ENCODE peak calls at places on chromosomes 7 and 10, in ten cellular contexts. One of them, this sample, is unnamed.

GRCh38 chr7:22983257-22983855 is 30.6 kb downstream of the HYCC1 start:
- DNase-seq in esophagus muscularis mucosa: no peak
- DNase-seq in thyroid gland: no peak
- DNase-seq in PC-3: no peak
- DNase-seq in OCI-LY7: no peak
- DNase-seq in effector memory CD4-positive, alpha-beta T cell: no peak
- DNase-seq in GM23248: peak; percentile 67
- DNase-seq in GM23338: peak; percentile 52
- DNase-seq in stomach: no peak
- DNase-seq in suprapubic skin: no peak
- DNase-seq in this sample: no peak

GRCh38 chr10:133166828-133167692 is 7.0 kb downstream of the KNDC1 start:
- DNase-seq in esophagus muscularis mucosa: no peak
- DNase-seq in thyroid gland: no peak
- DNase-seq in PC-3: no peak
- DNase-seq in OCI-LY7: no peak
- DNase-seq in effector memory CD4-positive, alpha-beta T cell: no peak
- DNase-seq in GM23248: no peak
- DNase-seq in GM23338: no peak
- DNase-seq in stomach: no peak
- DNase-seq in suprapubic skin: peak; percentile 44
- DNase-seq in this sample: no peak

GRCh38 chr7:29202651-29203069 is 8.1 kb downstream of the CHN2 start:
- DNase-seq in esophagus muscularis mucosa: no peak
- DNase-seq in thyroid gland: no peak
- DNase-seq in PC-3: no peak
- DNase-seq in OCI-LY7: peak; percentile 1
- DNase-seq in effector memory CD4-positive, alpha-beta T cell: no peak
- DNase-seq in GM23248: no peak
- DNase-seq in GM23338: no peak
- DNase-seq in stomach: no peak
- DNase-seq in suprapubic skin: no peak
- DNase-seq in this sample: no peak

GRCh38 chr7:27182861-27183681 is 2.0 kb downstream of the HOXA11 start:
- DNase-seq in esophagus muscularis mucosa: no peak
- DNase-seq in thyroid gland: no peak
- DNase-seq in PC-3: no peak
- DNase-seq in OCI-LY7: no peak
- DNase-seq in effector memory CD4-positive, alpha-beta T cell: no peak
- DNase-seq in GM23248: peak; percentile 66
- DNase-seq in GM23338: peak; percentile 75
- DNase-seq in stomach: peak; percentile 16
- DNase-seq in suprapubic skin: peak; percentile 64
- DNase-seq in this sample: no peak

GRCh38 chr7:494261-494687 is 25.4 kb downstream of the PDGFA start:
- DNase-seq in esophagus muscularis mucosa: no peak
- DNase-seq in thyroid gland: no peak
- DNase-seq in PC-3: no peak
- DNase-seq in OCI-LY7: no peak
- DNase-seq in effector memory CD4-positive, alpha-beta T cell: no peak
- DNase-seq in GM23248: no peak
- DNase-seq in GM23338: no peak
- DNase-seq in stomach: no peak
- DNase-seq in suprapubic skin: peak; percentile 57
- DNase-seq in this sample: no peak

GRCh38 chr7:42097756-42098155 is 139.3 kb downstream of the GLI3 start:
- DNase-seq in esophagus muscularis mucosa: no peak
- DNase-seq in thyroid gland: no peak
- DNase-seq in PC-3: peak; percentile 93
- DNase-seq in OCI-LY7: no peak
- DNase-seq in effector memory CD4-positive, alpha-beta T cell: no peak
- DNase-seq in GM23248: peak; percentile 88
- DNase-seq in GM23338: no peak
- DNase-seq in stomach: no peak
- DNase-seq in suprapubic skin: no peak
- DNase-seq in this sample: no peak

GRCh38 chr10:122587099-122587725 is 26.7 kb downstream of the DMBT1 start:
- DNase-seq in esophagus muscularis mucosa: no peak
- DNase-seq in thyroid gland: peak; percentile 21
- DNase-seq in PC-3: no peak
- DNase-seq in OCI-LY7: no peak
- DNase-seq in effector memory CD4-positive, alpha-beta T cell: no peak
- DNase-seq in GM23248: no peak
- DNase-seq in GM23338: no peak
- DNase-seq in stomach: no peak
- DNase-seq in suprapubic skin: no peak
- DNase-seq in this sample: no peak

GRCh38 chr10:132141076-132141475 is 45.7 kb upstream of the DPYSL4 start:
- DNase-seq in esophagus muscularis mucosa: no peak
- DNase-seq in thyroid gland: no peak
- DNase-seq in PC-3: no peak
- DNase-seq in OCI-LY7: no peak
- DNase-seq in effector memory CD4-positive, alpha-beta T cell: no peak
- DNase-seq in GM23248: no peak
- DNase-seq in GM23338: no peak
- DNase-seq in stomach: no peak
- DNase-seq in suprapubic skin: no peak
- DNase-seq in this sample: no peak

GRCh38 chr7:148982596-148983219 is 45.6 kb downstream of the PDIA4 start:
- DNase-seq in esophagus muscularis mucosa: no peak
- DNase-seq in thyroid gland: no peak
- DNase-seq in PC-3: peak; percentile 18
- DNase-seq in OCI-LY7: peak; percentile 32
- DNase-seq in effector memory CD4-positive, alpha-beta T cell: no peak
- DNase-seq in GM23248: peak; percentile 70
- DNase-seq in GM23338: peak; percentile 72
- DNase-seq in stomach: no peak
- DNase-seq in suprapubic skin: no peak
- DNase-seq in this sample: no peak

GRCh38 chr7:27096756-27097514 is 1.1 kb upstream of the HOXA1 start:
- DNase-seq in esophagus muscularis mucosa: peak; percentile 91
- DNase-seq in thyroid gland: no peak
- DNase-seq in PC-3: peak; percentile 45
- DNase-seq in OCI-LY7: peak; percentile 12
- DNase-seq in effector memory CD4-positive, alpha-beta T cell: no peak
- DNase-seq in GM23248: peak; percentile 80
- DNase-seq in GM23338: peak; percentile 47
- DNase-seq in stomach: no peak
- DNase-seq in suprapubic skin: peak; percentile 68
- DNase-seq in this sample: no peak

GRCh38 chr10:100658269-100658668 is 87.1 kb upstream of the PAX2 start:
- DNase-seq in esophagus muscularis mucosa: no peak
- DNase-seq in thyroid gland: no peak
- DNase-seq in PC-3: no peak
- DNase-seq in OCI-LY7: no peak
- DNase-seq in effector memory CD4-positive, alpha-beta T cell: no peak
- DNase-seq in GM23248: no peak
- DNase-seq in GM23338: no peak
- DNase-seq in stomach: no peak
- DNase-seq in suprapubic skin: no peak
- DNase-seq in this sample: no peak

GRCh38 chr7:81399461-81399860 is 370.4 kb downstream of the HGF start:
- DNase-seq in esophagus muscularis mucosa: no peak
- DNase-seq in thyroid gland: no peak
- DNase-seq in PC-3: no peak
- DNase-seq in OCI-LY7: no peak
- DNase-seq in effector memory CD4-positive, alpha-beta T cell: no peak
- DNase-seq in GM23248: no peak
- DNase-seq in GM23338: no peak
- DNase-seq in stomach: no peak
- DNase-seq in suprapubic skin: no peak
- DNase-seq in this sample: no peak

GRCh38 chr7:23065974-23066373 is 39.6 kb upstream of the KLHL7 start:
- DNase-seq in esophagus muscularis mucosa: no peak
- DNase-seq in thyroid gland: no peak
- DNase-seq in PC-3: no peak
- DNase-seq in OCI-LY7: no peak
- DNase-seq in effector memory CD4-positive, alpha-beta T cell: no peak
- DNase-seq in GM23248: peak; percentile 77
- DNase-seq in GM23338: no peak
- DNase-seq in stomach: no peak
- DNase-seq in suprapubic skin: no peak
- DNase-seq in this sample: no peak

GRCh38 chr10:63115732-63116383 is 17.3 kb upstream of the NRBF2 start:
- DNase-seq in esophagus muscularis mucosa: no peak
- DNase-seq in thyroid gland: peak; percentile 85
- DNase-seq in PC-3: peak; percentile 66
- DNase-seq in OCI-LY7: no peak
- DNase-seq in effector memory CD4-positive, alpha-beta T cell: no peak
- DNase-seq in GM23248: peak; percentile 95
- DNase-seq in GM23338: no peak
- DNase-seq in stomach: peak; percentile 32
- DNase-seq in suprapubic skin: peak; percentile 85
- DNase-seq in this sample: no peak

GRCh38 chr7:1236831-1237701 is 4.4 kb downstream of the UNCX start:
- DNase-seq in esophagus muscularis mucosa: no peak
- DNase-seq in thyroid gland: no peak
- DNase-seq in PC-3: no peak
- DNase-seq in OCI-LY7: no peak
- DNase-seq in effector memory CD4-positive, alpha-beta T cell: no peak
- DNase-seq in GM23248: no peak
- DNase-seq in GM23338: peak; percentile 46
- DNase-seq in stomach: no peak
- DNase-seq in suprapubic skin: no peak
- DNase-seq in this sample: no peak

GRCh38 chr10:69479737-69480412 is 28.6 kb downstream of the TSPAN15 start:
- DNase-seq in esophagus muscularis mucosa: no peak
- DNase-seq in thyroid gland: no peak
- DNase-seq in PC-3: no peak
- DNase-seq in OCI-LY7: no peak
- DNase-seq in effector memory CD4-positive, alpha-beta T cell: no peak
- DNase-seq in GM23248: peak; percentile 16
- DNase-seq in GM23338: no peak
- DNase-seq in stomach: no peak
- DNase-seq in suprapubic skin: no peak
- DNase-seq in this sample: no peak

GRCh38 chr7:11192506-11192905 is 218.8 kb downstream of the PHF14 start:
- DNase-seq in esophagus muscularis mucosa: no peak
- DNase-seq in thyroid gland: no peak
- DNase-seq in PC-3: no peak
- DNase-seq in OCI-LY7: no peak
- DNase-seq in effector memory CD4-positive, alpha-beta T cell: no peak
- DNase-seq in GM23248: peak; percentile 93
- DNase-seq in GM23338: no peak
- DNase-seq in stomach: no peak
- DNase-seq in suprapubic skin: no peak
- DNase-seq in this sample: no peak

GRCh38 chr10:33460461-33461294 is 126.2 kb upstream of the NRP1 start:
- DNase-seq in esophagus muscularis mucosa: no peak
- DNase-seq in thyroid gland: peak; percentile 48
- DNase-seq in PC-3: peak; percentile 73
- DNase-seq in OCI-LY7: no peak
- DNase-seq in effector memory CD4-positive, alpha-beta T cell: no peak
- DNase-seq in GM23248: peak; percentile 90
- DNase-seq in GM23338: no peak
- DNase-seq in stomach: peak; percentile 31
- DNase-seq in suprapubic skin: no peak
- DNase-seq in this sample: no peak

GRCh38 chr10:30562787-30563186 is 66.8 kb downstream of the LYZL2 start:
- DNase-seq in esophagus muscularis mucosa: no peak
- DNase-seq in thyroid gland: no peak
- DNase-seq in PC-3: peak; percentile 11
- DNase-seq in OCI-LY7: no peak
- DNase-seq in effector memory CD4-positive, alpha-beta T cell: no peak
- DNase-seq in GM23248: no peak
- DNase-seq in GM23338: no peak
- DNase-seq in stomach: no peak
- DNase-seq in suprapubic skin: no peak
- DNase-seq in this sample: no peak

GRCh38 chr10:3803295-3803883 is 18.4 kb upstream of the KLF6 start:
- DNase-seq in esophagus muscularis mucosa: peak; percentile 53
- DNase-seq in thyroid gland: no peak
- DNase-seq in PC-3: peak; percentile 23
- DNase-seq in OCI-LY7: no peak
- DNase-seq in effector memory CD4-positive, alpha-beta T cell: no peak
- DNase-seq in GM23248: peak; percentile 88
- DNase-seq in GM23338: no peak
- DNase-seq in stomach: no peak
- DNase-seq in suprapubic skin: no peak
- DNase-seq in this sample: no peak
- H3K4me1 ChIP-seq in esophagus muscularis mucosa: peaks cover 44% of the 10 kb centered on the region
- H3K4me1 ChIP-seq in thyroid gland: peaks cover 8% of the 10 kb centered on the region
- H3K4me1 ChIP-seq in PC-3: peaks cover 49% of the 10 kb centered on the region
- H3K4me1 ChIP-seq in OCI-LY7: peaks cover 57% of the 10 kb centered on the region
- H3K4me1 ChIP-seq in effector memory CD4-positive, alpha-beta T cell: peaks cover 60% of the 10 kb centered on the region
- H3K4me1 ChIP-seq in GM23248: peaks cover 43% of the 10 kb centered on the region
- H3K4me1 ChIP-seq in GM23338: peaks cover 10% of the 10 kb centered on the region
- H3K4me1 ChIP-seq in stomach: peaks cover 39% of the 10 kb centered on the region
- H3K4me1 ChIP-seq in suprapubic skin: peaks cover 50% of the 10 kb centered on the region
- H3K4me1 ChIP-seq in this sample: peaks cover 64% of the 10 kb centered on the region

DNA sequence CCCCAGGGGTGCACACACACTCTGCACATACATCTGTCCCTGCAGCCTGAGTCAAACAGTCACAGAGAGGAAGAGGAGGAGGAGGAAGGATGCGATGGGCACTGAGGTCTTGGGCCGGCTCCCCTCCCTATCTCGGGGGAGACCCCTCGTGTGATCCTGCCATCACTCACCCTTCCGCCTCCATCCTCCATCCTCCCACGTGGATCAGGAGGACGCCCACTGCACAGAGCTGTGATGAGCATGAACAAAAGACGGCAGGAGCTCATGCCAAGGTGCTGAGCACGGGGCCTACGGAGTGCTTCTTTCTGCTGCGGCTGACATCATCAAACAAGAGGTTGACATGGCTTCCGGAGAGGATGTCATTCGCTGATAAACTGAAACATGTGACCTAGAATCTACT is 68.0 kb downstream of the DIP2C start:
- DNase-seq in esophagus muscularis mucosa: no peak
- DNase-seq in thyroid gland: no peak
- DNase-seq in PC-3: no peak
- DNase-seq in OCI-LY7: no peak
- DNase-seq in effector memory CD4-positive, alpha-beta T cell: no peak
- DNase-seq in GM23248: no peak
- DNase-seq in GM23338: no peak
- DNase-seq in stomach: no peak
- DNase-seq in suprapubic skin: no peak
- DNase-seq in this sample: no peak
- H3K4me1 ChIP-seq in esophagus muscularis mucosa: peaks cover 63% of the 10 kb centered on the region
- H3K4me1 ChIP-seq in thyroid gland: peaks cover 23% of the 10 kb centered on the region
- H3K4me1 ChIP-seq in PC-3: peaks cover 2% of the 10 kb centered on the region
- H3K4me1 ChIP-seq in OCI-LY7: peaks cover 20% of the 10 kb centered on the region
- H3K4me1 ChIP-seq in effector memory CD4-positive, alpha-beta T cell: no peaks in the 10 kb centered on the region
- H3K4me1 ChIP-seq in GM23248: peaks cover 15% of the 10 kb centered on the region
- H3K4me1 ChIP-seq in GM23338: peaks cover 12% of the 10 kb centered on the region
- H3K4me1 ChIP-seq in stomach: peaks cover 28% of the 10 kb centered on the region
- H3K4me1 ChIP-seq in suprapubic skin: peaks cover 49% of the 10 kb centered on the region
- H3K4me1 ChIP-seq in this sample: no peaks in the 10 kb centered on the region

GRCh38 chr7:39952378-39952777 is 2.3 kb downstream of the CDK13 start:
- DNase-seq in esophagus muscularis mucosa: no peak
- DNase-seq in thyroid gland: no peak
- DNase-seq in PC-3: peak; percentile 35
- DNase-seq in OCI-LY7: peak; percentile 17
- DNase-seq in effector memory CD4-positive, alpha-beta T cell: no peak
- DNase-seq in GM23248: peak; percentile 81
- DNase-seq in GM23338: no peak
- DNase-seq in stomach: no peak
- DNase-seq in suprapubic skin: no peak
- DNase-seq in this sample: no peak
- H3K4me1 ChIP-seq in esophagus muscularis mucosa: peaks cover 38% of the 10 kb centered on the region
- H3K4me1 ChIP-seq in thyroid gland: peaks cover 37% of the 10 kb centered on the region
- H3K4me1 ChIP-seq in PC-3: peaks cover 18% of the 10 kb centered on the region
- H3K4me1 ChIP-seq in OCI-LY7: peaks cover 49% of the 10 kb centered on the region
- H3K4me1 ChIP-seq in effector memory CD4-positive, alpha-beta T cell: peaks cover 37% of the 10 kb centered on the region
- H3K4me1 ChIP-seq in GM23248: peaks cover 26% of the 10 kb centered on the region
- H3K4me1 ChIP-seq in GM23338: peaks cover 26% of the 10 kb centered on the region
- H3K4me1 ChIP-seq in stomach: peaks cover 49% of the 10 kb centered on the region
- H3K4me1 ChIP-seq in suprapubic skin: peaks cover 53% of the 10 kb centered on the region
- H3K4me1 ChIP-seq in this sample: peaks cover 51% of the 10 kb centered on the region

GRCh38 chr10:6068006-6068405 is 5.8 kb upstream of the IL2RA start:
- DNase-seq in esophagus muscularis mucosa: no peak
- DNase-seq in thyroid gland: no peak
- DNase-seq in PC-3: no peak
- DNase-seq in OCI-LY7: no peak
- DNase-seq in effector memory CD4-positive, alpha-beta T cell: no peak
- DNase-seq in GM23248: no peak
- DNase-seq in GM23338: no peak
- DNase-seq in stomach: no peak
- DNase-seq in suprapubic skin: no peak
- DNase-seq in this sample: peak; percentile 22
- H3K4me1 ChIP-seq in esophagus muscularis mucosa: peaks cover 3% of the 10 kb centered on the region
- H3K4me1 ChIP-seq in thyroid gland: no peaks in the 10 kb centered on the region
- H3K4me1 ChIP-seq in PC-3: no peaks in the 10 kb centered on the region
- H3K4me1 ChIP-seq in OCI-LY7: peaks cover 79% of the 10 kb centered on the region
- H3K4me1 ChIP-seq in effector memory CD4-positive, alpha-beta T cell: peaks cover 66% of the 10 kb centered on the region
- H3K4me1 ChIP-seq in GM23248: no peaks in the 10 kb centered on the region
- H3K4me1 ChIP-seq in GM23338: no peaks in the 10 kb centered on the region
- H3K4me1 ChIP-seq in stomach: peaks cover 7% of the 10 kb centered on the region
- H3K4me1 ChIP-seq in suprapubic skin: peaks cover 16% of the 10 kb centered on the region
- H3K4me1 ChIP-seq in this sample: peaks cover 92% of the 10 kb centered on the region